ENCODE peak calls at places on chromosome 10, in eight cellular contexts. One of them, this sample, is unnamed.

GRCh38 chr10:17510242-17510908 is 56.0 kb upstream of the ST8SIA6 start:
- DNase-seq in hepatocyte: no peak
- DNase-seq in astrocyte: no peak
- DNase-seq in SK-N-MC: no peak
- DNase-seq in cardiac muscle cell: no peak
- DNase-seq in GM23248: no peak
- DNase-seq in thoracic aorta: no peak
- DNase-seq in gastrocnemius medialis: no peak
- DNase-seq in this sample: no peak

GRCh38 chr10:103839867-103840746 is 15.3 kb downstream of the SH3PXD2A start:
- DNase-seq in astrocyte: no peak
- DNase-seq in hepatocyte: no peak
- DNase-seq in cardiac muscle cell: no peak
- DNase-seq in SK-N-MC: no peak
- DNase-seq in thoracic aorta: no peak
- DNase-seq in GM23248: no peak
- DNase-seq in gastrocnemius medialis: peak
- DNase-seq in this sample: no peak

GRCh38 chr10:29328988-29329387 is 40.1 kb downstream of the LYZL1 start:
- DNase-seq in thoracic aorta: no peak
- DNase-seq in gastrocnemius medialis: peak
- DNase-seq in astrocyte: peak
- DNase-seq in hepatocyte: no peak
- DNase-seq in GM23248: peak
- DNase-seq in SK-N-MC: no peak
- DNase-seq in cardiac muscle cell: peak
- DNase-seq in this sample: peak

GRCh38 chr10:85826377-85826776 is 540.2 kb downstream of the GRID1 start:
- DNase-seq in SK-N-MC: no peak
- DNase-seq in gastrocnemius medialis: no peak
- DNase-seq in cardiac muscle cell: no peak
- DNase-seq in GM23248: no peak
- DNase-seq in astrocyte: no peak
- DNase-seq in hepatocyte: no peak
- DNase-seq in thoracic aorta: no peak
- DNase-seq in this sample: no peak

GRCh38 chr10:82378146-82378545 is 503.2 kb downstream of the NRG3 start:
- DNase-seq in thoracic aorta: peak
- DNase-seq in GM23248: peak
- DNase-seq in astrocyte: peak
- DNase-seq in gastrocnemius medialis: no peak
- DNase-seq in SK-N-MC: peak
- DNase-seq in hepatocyte: peak
- DNase-seq in cardiac muscle cell: peak
- DNase-seq in this sample: peak

GRCh38 chr10:62735464-62736188 is 68.9 kb upstream of the ADO start:
- DNase-seq in cardiac muscle cell: peak
- DNase-seq in GM23248: peak
- DNase-seq in astrocyte: peak
- DNase-seq in gastrocnemius medialis: no peak
- DNase-seq in thoracic aorta: no peak
- DNase-seq in SK-N-MC: no peak
- DNase-seq in hepatocyte: no peak
- DNase-seq in this sample: no peak

GRCh38 chr10:8380833-8381491 is 326.5 kb downstream of the GATA3 start:
- DNase-seq in astrocyte: no peak
- DNase-seq in thoracic aorta: no peak
- DNase-seq in GM23248: no peak
- DNase-seq in gastrocnemius medialis: no peak
- DNase-seq in hepatocyte: no peak
- DNase-seq in SK-N-MC: no peak
- DNase-seq in cardiac muscle cell: no peak
- DNase-seq in this sample: no peak

GRCh38 chr10:12353399-12354027 is 4.2 kb downstream of the CAMK1D start:
- DNase-seq in gastrocnemius medialis: no peak
- DNase-seq in GM23248: no peak
- DNase-seq in cardiac muscle cell: no peak
- DNase-seq in hepatocyte: no peak
- DNase-seq in astrocyte: no peak
- DNase-seq in thoracic aorta: no peak
- DNase-seq in SK-N-MC: no peak
- DNase-seq in this sample: no peak

GRCh38 chr10:35335718-35336083 is 608 bp upstream of the CCNY start:
- DNase-seq in GM23248: peak
- DNase-seq in astrocyte: peak
- DNase-seq in thoracic aorta: no peak
- DNase-seq in SK-N-MC: no peak
- DNase-seq in gastrocnemius medialis: no peak
- DNase-seq in hepatocyte: peak
- DNase-seq in cardiac muscle cell: peak
- DNase-seq in this sample: no peak

GRCh38 chr10:9545073-9545472 is 1472.6 kb upstream of the CELF2 start:
- DNase-seq in gastrocnemius medialis: no peak
- DNase-seq in thoracic aorta: no peak
- DNase-seq in GM23248: no peak
- DNase-seq in hepatocyte: no peak
- DNase-seq in cardiac muscle cell: no peak
- DNase-seq in SK-N-MC: no peak
- DNase-seq in astrocyte: no peak
- DNase-seq in this sample: no peak

GRCh38 chr10:44307691-44308090 is 77.2 kb downstream of the CXCL12 start:
- DNase-seq in gastrocnemius medialis: no peak
- DNase-seq in cardiac muscle cell: no peak
- DNase-seq in SK-N-MC: no peak
- DNase-seq in astrocyte: no peak
- DNase-seq in hepatocyte: no peak
- DNase-seq in GM23248: no peak
- DNase-seq in thoracic aorta: no peak
- DNase-seq in this sample: no peak

GRCh38 chr10:126302195-126302594 is 86.1 kb downstream of the ADAM12 start:
- DNase-seq in SK-N-MC: no peak
- DNase-seq in cardiac muscle cell: no peak
- DNase-seq in gastrocnemius medialis: no peak
- DNase-seq in GM23248: no peak
- DNase-seq in thoracic aorta: no peak
- DNase-seq in hepatocyte: no peak
- DNase-seq in astrocyte: no peak
- DNase-seq in this sample: no peak

GRCh38 chr10:89582022-89582421 is 46.6 kb upstream of the SLC16A12 start:
- DNase-seq in SK-N-MC: no peak
- DNase-seq in hepatocyte: no peak
- DNase-seq in astrocyte: no peak
- DNase-seq in gastrocnemius medialis: no peak
- DNase-seq in thoracic aorta: no peak
- DNase-seq in cardiac muscle cell: peak
- DNase-seq in GM23248: no peak
- DNase-seq in this sample: no peak

GRCh38 chr10:10294801-10295515 is 722.7 kb upstream of the CELF2 start:
- DNase-seq in hepatocyte: no peak
- DNase-seq in astrocyte: no peak
- DNase-seq in SK-N-MC: no peak
- DNase-seq in gastrocnemius medialis: no peak
- DNase-seq in GM23248: no peak
- DNase-seq in thoracic aorta: no peak
- DNase-seq in cardiac muscle cell: no peak
- DNase-seq in this sample: no peak

GRCh38 chr10:73340121-73340520 is 18.5 kb downstream of the CFAP70 start:
- DNase-seq in astrocyte: no peak
- DNase-seq in gastrocnemius medialis: no peak
- DNase-seq in cardiac muscle cell: no peak
- DNase-seq in SK-N-MC: no peak
- DNase-seq in GM23248: no peak
- DNase-seq in thoracic aorta: no peak
- DNase-seq in hepatocyte: no peak
- DNase-seq in this sample: no peak

GRCh38 chr10:73339436-73339835 is 19.2 kb downstream of the CFAP70 start:
- DNase-seq in gastrocnemius medialis: no peak
- DNase-seq in thoracic aorta: no peak
- DNase-seq in hepatocyte: no peak
- DNase-seq in SK-N-MC: no peak
- DNase-seq in astrocyte: no peak
- DNase-seq in GM23248: no peak
- DNase-seq in cardiac muscle cell: no peak
- DNase-seq in this sample: no peak

GRCh38 chr10:73338801-73339368 is 19.8 kb downstream of the CFAP70 start:
- DNase-seq in astrocyte: no peak
- DNase-seq in hepatocyte: no peak
- DNase-seq in cardiac muscle cell: no peak
- DNase-seq in thoracic aorta: no peak
- DNase-seq in SK-N-MC: no peak
- DNase-seq in gastrocnemius medialis: no peak
- DNase-seq in GM23248: peak
- DNase-seq in this sample: no peak

DNA sequence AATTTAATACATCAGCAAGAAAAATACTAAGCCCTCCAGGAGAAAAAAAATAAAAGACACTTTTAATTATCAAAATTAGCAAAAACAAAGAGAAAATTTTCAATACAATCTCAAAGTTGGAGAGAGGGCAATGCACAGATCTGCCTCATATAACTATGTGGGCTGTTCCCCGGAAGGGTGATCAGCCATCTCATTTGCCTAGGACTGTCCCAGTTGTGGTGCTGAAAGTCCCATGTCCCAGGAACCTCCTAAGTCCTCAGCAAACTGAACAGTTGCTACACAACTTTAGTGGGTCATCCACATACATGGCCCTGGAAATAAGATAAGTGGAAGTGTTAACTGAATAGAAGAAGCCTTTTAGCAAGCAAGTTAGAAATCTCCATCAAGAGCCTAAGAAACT is 14.4 kb downstream of the CFAP70 start:
- DNase-seq in GM23248: no peak
- DNase-seq in astrocyte: no peak
- DNase-seq in hepatocyte: no peak
- DNase-seq in gastrocnemius medialis: no peak
- DNase-seq in SK-N-MC: no peak
- DNase-seq in cardiac muscle cell: no peak
- DNase-seq in thoracic aorta: no peak
- DNase-seq in this sample: no peak
- H3K4me3 ChIP-seq in GM23248: no peak
- H3K4me3 ChIP-seq in astrocyte: no peak
- H3K4me3 ChIP-seq in hepatocyte: no peak
- H3K4me3 ChIP-seq in gastrocnemius medialis: no peak
- H3K4me3 ChIP-seq in SK-N-MC: no peak
- H3K4me3 ChIP-seq in cardiac muscle cell: no peak
- H3K4me3 ChIP-seq in thoracic aorta: no peak
- H3K4me3 ChIP-seq in this sample: no peak

GRCh38 chr10:119367841-119368549 is 160.6 kb downstream of the GRK5 start:
- DNase-seq in GM23248: no peak
- DNase-seq in cardiac muscle cell: no peak
- DNase-seq in hepatocyte: no peak
- DNase-seq in gastrocnemius medialis: no peak
- DNase-seq in thoracic aorta: no peak
- DNase-seq in astrocyte: no peak
- DNase-seq in SK-N-MC: no peak
- DNase-seq in this sample: no peak
- H3K4me3 ChIP-seq in GM23248: no peak
- H3K4me3 ChIP-seq in cardiac muscle cell: no peak
- H3K4me3 ChIP-seq in hepatocyte: no peak
- H3K4me3 ChIP-seq in gastrocnemius medialis: no peak
- H3K4me3 ChIP-seq in thoracic aorta: no peak
- H3K4me3 ChIP-seq in astrocyte: no peak
- H3K4me3 ChIP-seq in SK-N-MC: no peak
- H3K4me3 ChIP-seq in this sample: no peak

GRCh38 chr10:101840102-101840684 is 3.4 kb downstream of the KCNIP2 start:
- DNase-seq in thoracic aorta: no peak
- DNase-seq in SK-N-MC: no peak
- DNase-seq in hepatocyte: no peak
- DNase-seq in GM23248: peak
- DNase-seq in cardiac muscle cell: peak
- DNase-seq in gastrocnemius medialis: no peak
- DNase-seq in astrocyte: no peak
- DNase-seq in this sample: no peak

GRCh38 chr10:101845903-101846302 is 2.3 kb upstream of the KCNIP2 start:
- DNase-seq in cardiac muscle cell: no peak
- DNase-seq in GM23248: no peak
- DNase-seq in gastrocnemius medialis: no peak
- DNase-seq in SK-N-MC: no peak
- DNase-seq in hepatocyte: no peak
- DNase-seq in thoracic aorta: no peak
- DNase-seq in astrocyte: no peak
- DNase-seq in this sample: no peak

GRCh38 chr10:101841826-101842225 is 1.8 kb downstream of the KCNIP2 start:
- DNase-seq in hepatocyte: no peak
- DNase-seq in GM23248: no peak
- DNase-seq in astrocyte: no peak
- DNase-seq in thoracic aorta: no peak
- DNase-seq in SK-N-MC: no peak
- DNase-seq in cardiac muscle cell: no peak
- DNase-seq in gastrocnemius medialis: no peak
- DNase-seq in this sample: no peak

GRCh38 chr10:101840741-101841453 is 2.7 kb downstream of the KCNIP2 start:
- DNase-seq in gastrocnemius medialis: peak
- DNase-seq in GM23248: peak
- DNase-seq in SK-N-MC: no peak
- DNase-seq in hepatocyte: peak
- DNase-seq in thoracic aorta: no peak
- DNase-seq in astrocyte: peak
- DNase-seq in cardiac muscle cell: peak
- DNase-seq in this sample: no peak

DNA sequence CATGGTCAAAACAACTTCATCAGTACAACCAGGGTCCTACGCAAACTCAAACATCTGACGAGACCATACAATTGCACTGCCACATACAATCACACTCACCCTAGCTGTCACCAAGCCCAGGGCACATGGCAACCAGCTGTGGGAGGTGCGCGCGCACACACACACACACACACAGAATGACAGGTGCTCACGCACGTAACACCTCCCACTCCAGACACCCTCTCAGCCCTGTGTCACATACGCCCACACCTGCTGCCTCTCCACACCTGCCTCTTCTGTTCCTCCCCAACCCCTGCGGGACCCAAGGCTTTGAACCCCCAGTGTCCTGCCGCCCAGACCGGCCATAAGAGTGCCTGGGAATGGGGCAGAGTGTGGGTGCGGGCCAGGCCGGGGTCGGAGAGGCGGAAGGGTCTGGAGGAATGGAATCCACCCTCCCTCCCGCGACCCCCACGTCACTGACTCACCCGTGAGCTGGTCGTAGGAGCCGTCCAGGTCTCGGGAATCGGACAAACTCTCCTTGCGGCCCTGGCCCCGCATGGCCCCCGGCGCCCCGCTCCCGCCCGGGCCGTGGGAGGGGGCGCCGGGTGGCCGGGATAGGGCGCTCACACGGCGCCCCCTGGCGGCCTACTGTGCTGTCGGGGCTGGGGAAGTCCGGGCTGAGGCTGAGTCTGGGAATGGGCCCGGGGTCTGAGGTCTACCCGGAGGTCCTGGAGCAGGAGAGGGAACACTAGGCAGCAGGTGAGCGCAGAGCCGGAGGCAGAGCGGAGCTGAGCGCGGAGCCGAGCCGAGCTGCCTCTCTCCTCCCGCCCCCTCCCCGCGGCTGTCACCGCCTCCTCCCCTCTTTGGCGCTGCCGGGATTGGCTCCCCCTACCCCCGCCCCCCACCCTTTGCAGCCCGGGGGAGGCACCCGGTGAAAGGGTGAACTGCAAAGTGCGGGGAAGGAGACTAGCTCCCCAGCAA is at the start of gene KCNIP2:
- DNase-seq in astrocyte: no peak
- DNase-seq in cardiac muscle cell: no peak
- DNase-seq in SK-N-MC: no peak
- DNase-seq in hepatocyte: peak
- DNase-seq in thoracic aorta: no peak
- DNase-seq in gastrocnemius medialis: no peak
- DNase-seq in GM23248: no peak
- DNase-seq in this sample: no peak
- H3K4me3 ChIP-seq in astrocyte: no peak
- H3K4me3 ChIP-seq in cardiac muscle cell: peak
- H3K4me3 ChIP-seq in SK-N-MC: peak
- H3K4me3 ChIP-seq in hepatocyte: no peak
- H3K4me3 ChIP-seq in thoracic aorta: peak
- H3K4me3 ChIP-seq in gastrocnemius medialis: no peak
- H3K4me3 ChIP-seq in GM23248: no peak
- H3K4me3 ChIP-seq in this sample: peak

GRCh38 chr10:30554443-30554831 is 75.1 kb downstream of the LYZL2 start:
- DNase-seq in gastrocnemius medialis: no peak
- DNase-seq in GM23248: no peak
- DNase-seq in SK-N-MC: no peak
- DNase-seq in cardiac muscle cell: no peak
- DNase-seq in astrocyte: no peak
- DNase-seq in thoracic aorta: no peak
- DNase-seq in hepatocyte: no peak
- DNase-seq in this sample: no peak
- H3K4me3 ChIP-seq in gastrocnemius medialis: peak
- H3K4me3 ChIP-seq in GM23248: peak
- H3K4me3 ChIP-seq in SK-N-MC: no peak
- H3K4me3 ChIP-seq in cardiac muscle cell: no peak
- H3K4me3 ChIP-seq in astrocyte: no peak
- H3K4me3 ChIP-seq in thoracic aorta: peak
- H3K4me3 ChIP-seq in hepatocyte: no peak
- H3K4me3 ChIP-seq in this sample: no peak

This sample was measured in epithelial cell of proximal tubule.